ENCODE peak calls at places on chromosome 22, in four cellular contexts. O is K562, R is GM12891, W is GM12878. H is an unnamed sample.

GRCh38 chr22:49906071-49906798 is 12.0 kb downstream of the ALG12 start:
- DNase-seq in O (no peak), R (no peak), W (no peak), H (no peak)

GRCh38 chr22:34111210-34111824 is 191.0 kb upstream of the LARGE1 start:
- DNase-seq in O (peak; percentile 11), R (peak; percentile 34), W (no peak), H (peak; percentile 1)

GRCh38 chr22:19086944-19087343 is 35.3 kb downstream of the DGCR2 start:
- DNase-seq in O (no peak), R (no peak), W (no peak), H (no peak)

GRCh38 chr22:34526681-34527080 is 539.3 kb upstream of the ISX start:
- DNase-seq in O (no peak), R (no peak), W (no peak), H (no peak)

GRCh38 chr22:26516503-26516902 is 4.2 kb upstream of the TFIP11 start:
- DNase-seq in O (no peak), R (no peak), W (no peak), H (peak; percentile 71)

GRCh38 chr22:22119003-22119402 is 125.6 kb upstream of the VPREB1 start:
- DNase-seq in O (no peak), R (no peak), W (no peak), H (no peak)

GRCh38 chr22:21745948-21746347 is 10.4 kb upstream of the YPEL1 start:
- DNase-seq in O (no peak), R (no peak), W (no peak), H (no peak)

GRCh38 chr22:47010211-47010610 is 247.8 kb downstream of the TBC1D22A start:
- DNase-seq in O (no peak), R (no peak), W (no peak), H (no peak)

GRCh38 chr22:32824531-32825315 is 23.2 kb downstream of the TIMP3 start:
- DNase-seq in O (no peak), R (no peak), W (no peak), H (no peak)

GRCh38 chr22:28903719-28904118 is 20.3 kb downstream of the ZNRF3 start:
- DNase-seq in O (no peak), R (no peak), W (no peak), H (no peak)

GRCh38 chr22:22060200-22061084 is 77.9 kb upstream of the TOP3B start:
- DNase-seq in O (peak; percentile 98), R (peak; percentile 62), W (no peak), H (peak; percentile 64)

GRCh38 chr22:46297151-46297819 is 615 bp downstream of the GTSE1 start:
- DNase-seq in O (peak; percentile 26), R (no peak), W (no peak), H (no peak)

GRCh38 chr22:26884921-26885320 is 227.5 kb downstream of the MIAT start:
- DNase-seq in O (no peak), R (no peak), W (no peak), H (no peak)

GRCh38 chr22:44191036-44191454 is 10.3 kb downstream of the PARVG start:
- DNase-seq in O (no peak), R (peak; percentile 65), W (no peak), H (no peak)

GRCh38 chr22:43152355-43153071 is 1.2 kb downstream of the TSPO start:
- DNase-seq in O (no peak), R (no peak), W (no peak), H (no peak)

GRCh38 chr22:48218889-48219420 is 1456.5 kb downstream of the TBC1D22A start:
- DNase-seq in O (no peak), R (no peak), W (no peak), H (no peak)

GRCh38 chr22:38398609-38399401 is 56.2 kb downstream of the KCNJ4 start:
- DNase-seq in O (peak; percentile 88), R (peak; percentile 65), W (no peak), H (peak; percentile 72)

GRCh38 chr22:48952256-48953102 is 875.2 kb downstream of the BRD1 start:
- DNase-seq in O (no peak), R (no peak), W (no peak), H (no peak)

GRCh38 chr22:44396727-44397722 is 84.3 kb upstream of the SHISAL1 start:
- DNase-seq in O (no peak), R (no peak), W (no peak), H (no peak)

GRCh38 chr22:49767355-49768062 is 60.2 kb downstream of the BRD1 start:
- DNase-seq in O (peak; percentile 48), R (no peak), W (peak; percentile 50), H (peak; percentile 61)

GRCh38 chr22:37223965-37224551 is 11.8 kb upstream of the SSTR3 start:
- DNase-seq in O (no peak), R (no peak), W (no peak), H (no peak)
- TF ChIP-seq SPI1 in O (no peak), R (peak; percentile 57), W (peak; percentile 38), H (no peak)

DNA sequence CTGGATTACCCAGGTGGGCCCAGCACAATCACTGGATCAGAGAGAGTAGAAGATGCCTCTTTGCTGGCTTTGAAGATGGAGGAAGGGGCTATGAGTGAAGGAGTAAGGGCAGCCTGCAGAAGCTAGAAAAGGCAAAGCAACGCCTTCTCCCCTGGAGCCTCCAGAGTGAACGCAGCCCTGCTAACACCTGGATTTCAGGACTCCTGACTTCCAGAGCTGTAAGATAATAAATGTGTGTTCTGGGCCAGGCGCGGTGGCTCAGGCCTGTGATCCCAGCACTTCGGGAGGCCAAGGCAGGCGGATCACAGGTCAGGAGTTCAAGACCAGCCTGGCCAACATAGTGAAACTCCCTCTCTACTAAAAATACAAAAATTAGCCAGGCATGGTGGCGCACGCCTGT is 102.4 kb downstream of the MORC2 start:
- DNase-seq in O (no peak), R (no peak), W (no peak), H (no peak)
- TF ChIP-seq SPI1 in O (no peak), R (no peak), W (no peak), H (no peak)

DNA sequence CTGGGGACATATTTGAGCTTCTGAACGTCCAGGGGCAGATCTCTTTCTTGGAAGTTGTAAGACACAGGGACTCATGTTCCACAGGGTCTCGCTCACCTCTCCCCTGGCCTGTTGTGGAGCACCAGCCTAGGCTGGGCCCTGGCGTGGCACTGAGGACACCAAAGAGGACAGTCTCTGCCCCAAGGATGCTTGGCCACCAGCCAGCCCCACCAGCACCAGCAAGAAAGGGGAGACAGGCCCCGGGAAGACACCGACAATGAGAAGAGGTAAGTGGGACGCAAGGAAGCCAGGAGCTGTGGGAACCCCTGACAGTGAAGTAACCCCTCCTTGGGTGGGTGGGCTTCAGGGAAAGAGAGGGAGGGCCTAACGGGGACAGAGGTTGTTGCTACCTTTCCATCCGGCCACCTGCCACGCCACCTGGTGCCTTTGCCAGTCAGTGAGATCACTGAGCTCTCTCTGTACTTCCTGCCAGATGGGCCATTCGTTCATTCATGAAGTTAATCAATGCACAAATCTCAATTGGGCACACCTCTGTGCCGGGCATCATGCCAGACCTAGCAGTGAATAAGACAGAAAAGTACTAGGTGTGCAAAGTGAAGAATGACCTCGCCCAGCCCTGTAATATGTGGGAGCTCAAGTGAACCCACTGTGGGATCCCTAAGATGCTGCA is 11.1 kb downstream of the APOL5 start:
- DNase-seq in O (no peak), R (no peak), W (no peak), H (no peak)
- TF ChIP-seq SPI1 in O (no peak), R (no peak), W (no peak), H (no peak)

DNA sequence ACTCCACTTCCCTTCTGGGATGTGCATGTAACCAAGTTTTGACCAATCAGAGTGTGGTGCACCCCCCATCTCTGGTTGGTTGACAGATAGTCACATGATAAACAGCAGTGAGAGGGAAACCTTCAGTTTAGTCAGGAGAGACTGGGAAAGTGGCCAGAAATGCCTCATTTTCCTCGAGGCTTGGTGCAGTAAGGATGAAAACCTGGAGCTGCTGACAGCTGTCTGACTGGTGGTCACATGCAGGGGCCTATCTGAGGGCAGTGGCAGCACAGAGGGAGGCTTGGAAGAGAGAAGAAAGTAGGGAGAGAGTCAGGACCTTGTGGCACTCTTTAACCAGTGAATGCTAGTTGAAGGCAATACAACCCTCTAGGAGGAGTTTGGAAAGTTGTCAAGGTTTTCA is 67.2 kb upstream of the GRK3 start:
- DNase-seq in O (peak; percentile 22), R (no peak), W (no peak), H (no peak)
- TF ChIP-seq SPI1 in O (no peak), R (no peak), W (no peak), H (no peak)

GRCh38 chr22:37063436-37064420 is 12.2 kb downstream of the KCTD17 start:
- DNase-seq in O (no peak), R (no peak), W (no peak), H (no peak)
- TF ChIP-seq SPI1 in O (no peak), R (no peak), W (no peak), H (no peak)

DNA sequence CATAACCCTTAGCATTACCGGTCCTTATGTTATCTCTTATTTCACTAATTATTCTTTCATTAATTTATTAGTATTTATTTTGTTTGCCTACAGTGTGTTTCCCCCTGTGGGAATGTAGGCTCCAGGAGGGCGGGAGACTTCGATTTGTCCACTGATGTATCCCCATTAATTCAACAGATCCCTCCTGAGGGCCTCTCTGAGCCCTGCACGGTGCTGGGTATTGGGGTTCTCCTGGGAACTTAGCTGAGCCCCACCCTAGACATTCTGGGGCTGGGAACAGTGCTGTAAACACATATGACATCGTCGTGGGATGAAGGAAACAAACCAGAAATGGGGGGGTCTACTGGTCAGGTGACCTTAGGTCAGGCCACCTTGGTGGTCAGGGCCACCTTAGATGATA is 798 bp downstream of the PHETA2 start:
- DNase-seq in O (no peak), R (no peak), W (no peak), H (no peak)
- TF ChIP-seq SPI1 in O (no peak), R (no peak), W (no peak), H (no peak)

GRCh38 chr22:25159028-25159427 is 40.6 kb upstream of the CRYBB3 start:
- DNase-seq in O (no peak), R (no peak), W (no peak), H (no peak)
- TF ChIP-seq SPI1 in O (no peak), R (no peak), W (no peak), H (no peak)

GRCh38 chr22:39712938-39713525 is 142.5 kb downstream of the CACNA1I start:
- DNase-seq in O (no peak), R (no peak), W (no peak), H (no peak)
- TF ChIP-seq SPI1 in O (no peak), R (no peak), W (no peak), H (no peak)

DNA sequence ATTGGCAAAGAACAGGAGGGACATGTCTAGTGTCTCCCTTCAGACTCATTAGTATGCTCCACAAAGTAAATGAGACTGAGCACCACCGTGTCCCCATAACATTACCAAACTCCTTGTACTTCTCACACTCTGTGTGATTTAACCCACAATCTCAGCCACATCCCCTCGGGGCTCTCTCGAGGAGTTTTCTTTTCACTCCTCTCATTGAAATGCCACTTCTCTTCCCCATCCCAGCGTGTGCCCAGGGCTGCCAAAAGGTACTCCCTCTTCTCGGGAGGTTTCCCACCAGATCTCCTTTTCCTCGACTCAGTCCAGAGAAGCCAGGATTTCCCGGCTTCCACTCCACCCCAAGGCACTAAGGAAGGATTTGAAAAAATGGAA is 1.1 kb downstream of the RBFOX2 start:
- DNase-seq in O (no peak), R (no peak), W (no peak), H (no peak)
- TF ChIP-seq SPI1 in O (no peak), R (no peak), W (no peak), H (no peak)